ENCODE peak calls at places on chromosomes 5 and 9, in seven cellular contexts. K is H1, F is spleen, T is T-cell, H is HFF-Myc, L is RPMI7951, Y is cardiac fibroblast. Q is an unnamed sample.

GRCh38 chr9:123225374-123225813 is 43.0 kb downstream of the STRBP start:
- DNase-seq in K (no peak), F (no peak), T (peak), H (peak), L (peak), Y (peak), Q (peak)

GRCh38 chr5:65811004-65811403 is 89.0 kb downstream of the NLN start:
- DNase-seq in K (no peak), F (no peak), T (no peak), H (no peak), L (peak), Y (peak), Q (no peak)

GRCh38 chr9:105832311-105832710 is 138.0 kb downstream of the TMEM38B start:
- DNase-seq in K (no peak), F (no peak), T (no peak), H (no peak), L (peak), Y (no peak), Q (no peak)

GRCh38 chr5:142466195-142466951 is 141.6 kb upstream of the SPRY4 start:
- DNase-seq in K (no peak), F (no peak), T (no peak), H (peak), L (peak), Y (peak), Q (peak)

GRCh38 chr5:177093082-177093712 is 6.5 kb downstream of the FGFR4 start:
- DNase-seq in K (no peak), F (no peak), T (no peak), H (no peak), L (no peak), Y (no peak), Q (no peak)

GRCh38 chr5:123176938-123177275 is 87.9 kb downstream of the PRDM6 start:
- DNase-seq in K (no peak), F (no peak), T (no peak), H (no peak), L (no peak), Y (no peak), Q (no peak)

GRCh38 chr5:5331838-5332237 is 90.6 kb upstream of the ICE1 start:
- DNase-seq in K (no peak), F (no peak), T (no peak), H (no peak), L (peak), Y (no peak), Q (no peak)

GRCh38 chr5:138789771-138790242 is 36.6 kb downstream of the CTNNA1 start:
- DNase-seq in K (no peak), F (no peak), T (no peak), H (peak), L (peak), Y (peak), Q (peak)

GRCh38 chr5:38329132-38329715 is 70.9 kb downstream of the EGFLAM start:
- DNase-seq in K (no peak), F (no peak), T (no peak), H (no peak), L (peak), Y (peak), Q (peak)

GRCh38 chr9:111983484-111983908 is 86.9 kb downstream of the UGCG start:
- DNase-seq in K (no peak), F (no peak), T (no peak), H (no peak), L (no peak), Y (no peak), Q (no peak)

GRCh38 chr9:114005371-114006154 is 72.5 kb downstream of the AMBP start:
- DNase-seq in K (peak), F (peak), T (no peak), H (no peak), L (no peak), Y (no peak), Q (no peak)

GRCh38 chr5:150214289-150214688 is 24.4 kb downstream of the SLC6A7 start:
- DNase-seq in K (no peak), F (no peak), T (no peak), H (no peak), L (peak), Y (peak), Q (no peak)

GRCh38 chr5:86833868-86834267 is 216.1 kb downstream of the COX7C start:
- DNase-seq in K (no peak), F (no peak), T (no peak), H (no peak), L (no peak), Y (no peak), Q (no peak)

GRCh38 chr9:16825364-16825763 is 45.1 kb downstream of the BNC2 start:
- DNase-seq in K (no peak), F (no peak), T (no peak), H (peak), L (peak), Y (peak), Q (no peak)

GRCh38 chr5:86878250-86878649 is 260.5 kb downstream of the COX7C start:
- DNase-seq in K (no peak), F (no peak), T (no peak), H (no peak), L (no peak), Y (no peak), Q (no peak)

GRCh38 chr9:69317081-69317480 is 7.9 kb upstream of the ENTREP1 start:
- DNase-seq in K (no peak), F (no peak), T (no peak), H (no peak), L (no peak), Y (no peak), Q (peak)

Q was measured in dermis blood vessel endothelial cell.